ENCODE peak calls at places on chromosomes 2 and 18, in eight cellular contexts. B is amniotic epithelial cell; T is amniotic stem cell; H is AG09319; C is RPMI8226; S is stimulated activated CD8-positive, alpha-beta memory T cell treated with anti-CD3 and anti-CD28 coated beads, Interleukin-7, amount 100 ng/mL, for 24 hours; Q is H7; V is A549. D is an unnamed sample.

GRCh38 chr18:58511306-58511705 is 117.6 kb downstream of the ALPK2 start:
- DNase-seq in T (no peak), Q (no peak), H (no peak), C (no peak), B (no peak), V (no peak), S (no peak), D (no peak)

GRCh38 chr18:48027401-48027931 is 97.0 kb upstream of the SMAD2 start:
- DNase-seq in S (no peak), V (no peak), B (no peak), C (peak), Q (no peak), T (no peak), H (no peak), D (no peak)

GRCh38 chr2:241935314-241935713 is 65.8 kb downstream of the RTP5 start:
- DNase-seq in Q (no peak), S (no peak), V (peak), C (no peak), B (peak), T (peak), H (no peak), D (no peak)

GRCh38 chr18:26473721-26474120 is 74.6 kb downstream of the KCTD1 start:
- DNase-seq in S (no peak), T (no peak), Q (no peak), C (no peak), V (no peak), B (no peak), H (no peak), D (no peak)

GRCh38 chr2:42360493-42360889 is 526 bp downstream of the COX7A2L start:
- DNase-seq in H (no peak), S (no peak), B (no peak), V (no peak), Q (no peak), T (no peak), C (no peak), D (no peak)

GRCh38 chr2:207156451-207157161 is 9.1 kb downstream of the KLF7 start:
- DNase-seq in C (no peak), T (no peak), Q (no peak), H (no peak), B (no peak), V (no peak), S (no peak), D (no peak)

GRCh38 chr2:171702781-171703556 is 15.7 kb downstream of the DYNC1I2 start:
- DNase-seq in Q (no peak), S (no peak), H (no peak), C (no peak), V (no peak), B (peak), T (no peak), D (no peak)

GRCh38 chr2:9296559-9296958 is 89.9 kb downstream of the ASAP2 start:
- DNase-seq in S (no peak), T (no peak), C (no peak), H (no peak), B (no peak), Q (no peak), V (no peak), D (no peak)

GRCh38 chr2:166494140-166494544 is at the start of gene SCN7A:
- DNase-seq in V (no peak), C (no peak), Q (peak), B (peak), S (no peak), H (no peak), T (no peak), D (no peak)

D was measured in naive B cell.